ENCODE peak calls at places on chromosomes 11 and 22, in nine cellular contexts. N is ovary, W is sigmoid colon, Z is IMR-90, R is gastrocnemius medialis, M is body of pancreas, B is HCT116, D is lower leg skin, U is right lobe of liver. G is an unnamed sample.

GRCh38 chr11:78684377-78684776 is 109.7 kb upstream of the NARS2 start:
- DNase-seq in N (no peak), W (no peak), Z (peak; percentile 11), R (no peak), M (no peak), B (no peak), D (no peak), U (no peak), G (no peak)

GRCh38 chr11:83195649-83196048 is 2.1 kb downstream of the ANKRD42 start:
- DNase-seq in N (no peak), W (no peak), Z (no peak), R (no peak), M (no peak), B (no peak), D (no peak), U (no peak), G (no peak)

GRCh38 chr22:28838971-28839370 is 38.6 kb upstream of the XBP1 start:
- DNase-seq in N (no peak), W (no peak), Z (no peak), R (no peak), M (no peak), B (no peak), D (no peak), U (no peak), G (no peak)

GRCh38 chr11:33970984-33971466 is 79.1 kb upstream of the LMO2 start:
- DNase-seq in N (no peak), W (peak; percentile 68), Z (peak; percentile 50), R (peak; percentile 32), M (peak; percentile 25), B (peak; percentile 64), D (peak; percentile 85), U (peak; percentile 54), G (peak; percentile 81)

GRCh38 chr22:22785316-22786065 is 102.1 kb upstream of the IGLL5 start:
- DNase-seq in N (no peak), W (no peak), Z (no peak), R (no peak), M (no peak), B (no peak), D (peak; percentile 61), U (no peak), G (no peak)

GRCh38 chr11:1727088-1727690 is 23.2 kb downstream of the IFITM10 start:
- DNase-seq in N (no peak), W (no peak), Z (no peak), R (no peak), M (no peak), B (no peak), D (peak; percentile 46), U (peak; percentile 25), G (no peak)

GRCh38 chr22:19868773-19869471 is 14.2 kb upstream of the GNB1L start:
- DNase-seq in N (peak; percentile 16), W (peak; percentile 58), Z (no peak), R (no peak), M (peak; percentile 15), B (no peak), D (peak; percentile 84), U (peak; percentile 45), G (peak; percentile 82)

GRCh38 chr11:61339490-61339878 is 6.5 kb downstream of the TKFC start:
- DNase-seq in N (no peak), W (no peak), Z (no peak), R (no peak), M (no peak), B (no peak), D (peak; percentile 81), U (no peak), G (no peak)

GRCh38 chr11:10902301-10902700 is 44.4 kb upstream of the ZBED5 start:
- DNase-seq in N (no peak), W (no peak), Z (no peak), R (no peak), M (no peak), B (no peak), D (no peak), U (no peak), G (no peak)

GRCh38 chr11:102171101-102171500 is 60.9 kb downstream of the YAP1 start:
- DNase-seq in N (no peak), W (no peak), Z (peak; percentile 85), R (no peak), M (no peak), B (no peak), D (no peak), U (no peak), G (no peak)

GRCh38 chr11:90222459-90223247 is at the start of gene CHORDC1:
- DNase-seq in N (peak; percentile 88), W (peak; percentile 94), Z (peak; percentile 75), R (peak; percentile 82), M (peak; percentile 93), B (peak; percentile 66), D (peak; percentile 98), U (peak; percentile 97), G (peak; percentile 95)

GRCh38 chr11:90222152-90222458 is 744 bp downstream of the CHORDC1 start:
- DNase-seq in N (no peak), W (no peak), Z (no peak), R (no peak), M (no peak), B (no peak), D (no peak), U (no peak), G (no peak)

GRCh38 chr11:90219438-90219837 is 3.4 kb downstream of the CHORDC1 start:
- DNase-seq in N (no peak), W (no peak), Z (no peak), R (no peak), M (no peak), B (no peak), D (no peak), U (no peak), G (no peak)

GRCh38 chr11:90218606-90219005 is 4.2 kb downstream of the CHORDC1 start:
- DNase-seq in N (no peak), W (no peak), Z (no peak), R (peak; percentile 4), M (no peak), B (no peak), D (no peak), U (no peak), G (no peak)

DNA sequence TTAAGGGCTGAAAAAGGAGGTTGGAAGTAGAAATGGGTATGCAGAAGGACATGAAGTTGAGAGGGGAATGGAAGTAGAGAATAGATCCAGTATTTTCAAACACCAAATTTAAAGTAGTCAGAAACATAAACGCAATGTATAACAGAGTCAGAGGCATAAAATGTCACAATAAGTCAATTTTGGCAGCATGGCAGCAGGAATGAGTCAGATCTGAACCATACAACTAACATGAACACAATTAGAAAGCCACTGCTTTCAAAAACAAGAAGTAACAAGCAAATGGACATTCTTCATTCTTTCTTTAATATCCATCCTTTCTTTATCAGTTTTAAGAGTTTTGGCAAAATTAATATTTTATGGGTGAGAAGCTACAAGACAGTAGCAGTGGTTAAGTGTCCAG is 2.5 kb downstream of the CHORDC1 start:
- DNase-seq in N (no peak), W (no peak), Z (peak; percentile 72), R (no peak), M (no peak), B (no peak), D (no peak), U (no peak), G (no peak)
- H3K4me3 ChIP-seq in N (no peak overlapping the region), W (no peak overlapping the region), Z (peak overlapping the region; percentile 13), R (peak overlapping the region; percentile 87), M (no peak overlapping the region), B (no peak overlapping the region), D (no peak overlapping the region), U (no peak overlapping the region), G (no peak overlapping the region)

GRCh38 chr11:19242184-19242932 is 1.6 kb upstream of the E2F8 start:
- DNase-seq in N (no peak), W (no peak), Z (no peak), R (no peak), M (no peak), B (no peak), D (no peak), U (no peak), G (no peak)

GRCh38 chr11:19240420-19241259 is at the start of gene E2F8:
- DNase-seq in N (peak; percentile 87), W (peak; percentile 90), Z (peak; percentile 89), R (peak; percentile 93), M (peak; percentile 91), B (peak; percentile 93), D (peak; percentile 97), U (peak; percentile 95), G (peak; percentile 91)

GRCh38 chr11:19243601-19244000 is 2.9 kb upstream of the E2F8 start:
- DNase-seq in N (no peak), W (no peak), Z (no peak), R (no peak), M (no peak), B (no peak), D (no peak), U (no peak), G (no peak)

GRCh38 chr11:19243143-19243542 is 2.4 kb upstream of the E2F8 start:
- DNase-seq in N (no peak), W (no peak), Z (no peak), R (no peak), M (no peak), B (no peak), D (no peak), U (no peak), G (no peak)

GRCh38 chr11:19241260-19242183 is 777 bp upstream of the E2F8 start:
- DNase-seq in N (no peak), W (peak; percentile 66), Z (no peak), R (no peak), M (peak; percentile 37), B (no peak), D (no peak), U (peak; percentile 53), G (peak; percentile 75)
- TF ChIP-seq POLR2A in N (no peak), W (no peak), Z (no peak), R (no peak), M (no peak), B (no peak), D (no peak), U (no peak), G (no peak)

GRCh38 chr11:128891912-128892398 is 799 bp downstream of the KCNJ5 start:
- DNase-seq in N (no peak), W (peak; percentile 57), Z (no peak), R (no peak), M (peak; percentile 56), B (no peak), D (no peak), U (no peak), G (no peak)
- H3K4me3 ChIP-seq in N (no peak overlapping the region), W (no peak overlapping the region), Z (no peak overlapping the region), R (no peak overlapping the region), M (no peak overlapping the region), B (no peak overlapping the region), D (no peak overlapping the region), U (no peak overlapping the region), G (peak overlapping the region; percentile 66)

DNA sequence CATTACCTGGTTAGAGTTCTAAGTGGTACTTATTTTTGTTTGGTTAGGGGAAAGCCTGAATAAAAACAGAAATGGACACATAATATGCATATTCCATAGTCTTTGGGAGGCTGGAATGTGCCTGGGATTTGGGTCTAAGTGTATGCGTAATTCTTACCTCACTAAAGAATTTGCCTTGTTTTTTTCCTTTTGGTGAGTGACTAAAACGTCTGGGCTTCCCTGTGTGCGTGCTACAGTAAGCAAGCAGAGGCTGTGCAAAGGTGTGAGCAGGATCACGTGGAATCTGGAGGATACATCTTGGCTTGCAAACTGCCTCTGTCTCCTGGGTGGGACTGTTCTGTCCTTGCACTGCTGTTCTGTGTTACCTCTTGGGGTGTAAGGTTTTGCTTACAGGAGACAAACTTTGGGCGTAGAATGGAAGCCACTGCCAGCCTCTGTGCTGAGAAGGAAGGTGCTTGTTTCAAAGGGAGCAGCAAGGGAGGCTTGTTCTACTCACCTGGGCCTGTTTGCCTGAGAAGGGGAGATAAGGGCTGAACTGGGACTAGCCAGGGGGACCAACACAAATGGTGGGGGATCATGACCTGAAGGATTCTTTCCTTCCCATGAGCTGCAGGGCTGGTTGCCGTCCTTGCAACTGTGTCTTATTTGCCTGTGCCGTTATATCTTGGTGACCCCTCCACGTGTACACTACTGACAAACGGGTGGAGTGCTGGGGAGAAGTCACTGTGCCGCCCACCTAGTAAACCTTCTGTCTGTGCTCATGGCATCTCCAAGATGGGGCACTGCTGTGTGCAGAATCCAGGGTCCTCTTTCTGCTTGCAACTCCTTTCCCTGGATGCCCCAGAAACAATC is 4.5 kb downstream of the NEAT1 start:
- DNase-seq in N (peak; percentile 63), W (peak; percentile 81), Z (peak; percentile 77), R (no peak), M (peak; percentile 82), B (peak; percentile 61), D (peak; percentile 86), U (peak; percentile 75), G (peak; percentile 71)
- TF ChIP-seq POLR2A in N (peak; percentile 30), W (peak; percentile 52), Z (peak; percentile 79), R (no peak), M (no peak), B (peak; percentile 93), D (no peak), U (peak; percentile 57), G (peak; percentile 55)

G was measured in suprapubic skin.